ENCODE peak calls at places on chromosome 17, in eight cellular contexts. One of them, this sample, is unnamed.

GRCh38 chr17:69857412-69857835 is 217.6 kb upstream of the KCNJ16 start:
- DNase-seq in A549: peak
- DNase-seq in adrenal gland: no peak
- DNase-seq in sigmoid colon: no peak
- DNase-seq in heart left ventricle: no peak
- DNase-seq in breast epithelium: no peak
- DNase-seq in ovary: no peak
- DNase-seq in NB4: peak
- DNase-seq in this sample: no peak

GRCh38 chr17:34201225-34201624 is 53.9 kb upstream of the CCL2 start:
- DNase-seq in A549: no peak
- DNase-seq in adrenal gland: no peak
- DNase-seq in sigmoid colon: no peak
- DNase-seq in heart left ventricle: no peak
- DNase-seq in breast epithelium: no peak
- DNase-seq in ovary: no peak
- DNase-seq in NB4: peak
- DNase-seq in this sample: no peak

GRCh38 chr17:82917656-82918345 is 78.0 kb upstream of the ZNF750 start:
- DNase-seq in A549: no peak
- DNase-seq in adrenal gland: peak
- DNase-seq in sigmoid colon: no peak
- DNase-seq in heart left ventricle: no peak
- DNase-seq in breast epithelium: no peak
- DNase-seq in ovary: no peak
- DNase-seq in NB4: peak
- DNase-seq in this sample: peak

GRCh38 chr17:5035356-5035755 is at the start of gene SLC52A1:
- DNase-seq in A549: peak
- DNase-seq in adrenal gland: no peak
- DNase-seq in sigmoid colon: no peak
- DNase-seq in heart left ventricle: no peak
- DNase-seq in breast epithelium: no peak
- DNase-seq in ovary: no peak
- DNase-seq in NB4: no peak
- DNase-seq in this sample: no peak

GRCh38 chr17:9239821-9240658 is 218.7 kb downstream of the NTN1 start:
- DNase-seq in A549: peak
- DNase-seq in adrenal gland: peak
- DNase-seq in sigmoid colon: peak
- DNase-seq in heart left ventricle: peak
- DNase-seq in breast epithelium: peak
- DNase-seq in ovary: peak
- DNase-seq in NB4: no peak
- DNase-seq in this sample: peak

GRCh38 chr17:2361361-2361760 is 24.1 kb downstream of the SGSM2 start:
- DNase-seq in A549: no peak
- DNase-seq in adrenal gland: no peak
- DNase-seq in sigmoid colon: no peak
- DNase-seq in heart left ventricle: peak
- DNase-seq in breast epithelium: no peak
- DNase-seq in ovary: no peak
- DNase-seq in NB4: no peak
- DNase-seq in this sample: no peak

GRCh38 chr17:56880571-56880970 is 33.3 kb downstream of the TRIM25 start:
- DNase-seq in A549: no peak
- DNase-seq in adrenal gland: no peak
- DNase-seq in sigmoid colon: no peak
- DNase-seq in heart left ventricle: no peak
- DNase-seq in breast epithelium: no peak
- DNase-seq in ovary: no peak
- DNase-seq in NB4: no peak
- DNase-seq in this sample: no peak

GRCh38 chr17:75774988-75775668 is 9.5 kb upstream of the UNK start:
- DNase-seq in A549: no peak
- DNase-seq in adrenal gland: peak
- DNase-seq in sigmoid colon: peak
- DNase-seq in heart left ventricle: no peak
- DNase-seq in breast epithelium: peak
- DNase-seq in ovary: peak
- DNase-seq in NB4: no peak
- DNase-seq in this sample: no peak

GRCh38 chr17:51152766-51153209 is 571 bp upstream of the NME1 start:
- DNase-seq in A549: no peak
- DNase-seq in adrenal gland: no peak
- DNase-seq in sigmoid colon: no peak
- DNase-seq in heart left ventricle: no peak
- DNase-seq in breast epithelium: peak
- DNase-seq in ovary: no peak
- DNase-seq in NB4: no peak
- DNase-seq in this sample: no peak

GRCh38 chr17:51150932-51151331 is 2.4 kb upstream of the NME1 start:
- DNase-seq in A549: no peak
- DNase-seq in adrenal gland: no peak
- DNase-seq in sigmoid colon: no peak
- DNase-seq in heart left ventricle: no peak
- DNase-seq in breast epithelium: no peak
- DNase-seq in ovary: no peak
- DNase-seq in NB4: no peak
- DNase-seq in this sample: no peak

GRCh38 chr17:51154176-51154575 is 817 bp downstream of the NME1 start:
- DNase-seq in A549: no peak
- DNase-seq in adrenal gland: no peak
- DNase-seq in sigmoid colon: no peak
- DNase-seq in heart left ventricle: no peak
- DNase-seq in breast epithelium: no peak
- DNase-seq in ovary: no peak
- DNase-seq in NB4: peak
- DNase-seq in this sample: peak

GRCh38 chr17:51155416-51155815 is 2.1 kb downstream of the NME1 start:
- DNase-seq in A549: no peak
- DNase-seq in adrenal gland: no peak
- DNase-seq in sigmoid colon: no peak
- DNase-seq in heart left ventricle: no peak
- DNase-seq in breast epithelium: no peak
- DNase-seq in ovary: no peak
- DNase-seq in NB4: no peak
- DNase-seq in this sample: no peak

DNA sequence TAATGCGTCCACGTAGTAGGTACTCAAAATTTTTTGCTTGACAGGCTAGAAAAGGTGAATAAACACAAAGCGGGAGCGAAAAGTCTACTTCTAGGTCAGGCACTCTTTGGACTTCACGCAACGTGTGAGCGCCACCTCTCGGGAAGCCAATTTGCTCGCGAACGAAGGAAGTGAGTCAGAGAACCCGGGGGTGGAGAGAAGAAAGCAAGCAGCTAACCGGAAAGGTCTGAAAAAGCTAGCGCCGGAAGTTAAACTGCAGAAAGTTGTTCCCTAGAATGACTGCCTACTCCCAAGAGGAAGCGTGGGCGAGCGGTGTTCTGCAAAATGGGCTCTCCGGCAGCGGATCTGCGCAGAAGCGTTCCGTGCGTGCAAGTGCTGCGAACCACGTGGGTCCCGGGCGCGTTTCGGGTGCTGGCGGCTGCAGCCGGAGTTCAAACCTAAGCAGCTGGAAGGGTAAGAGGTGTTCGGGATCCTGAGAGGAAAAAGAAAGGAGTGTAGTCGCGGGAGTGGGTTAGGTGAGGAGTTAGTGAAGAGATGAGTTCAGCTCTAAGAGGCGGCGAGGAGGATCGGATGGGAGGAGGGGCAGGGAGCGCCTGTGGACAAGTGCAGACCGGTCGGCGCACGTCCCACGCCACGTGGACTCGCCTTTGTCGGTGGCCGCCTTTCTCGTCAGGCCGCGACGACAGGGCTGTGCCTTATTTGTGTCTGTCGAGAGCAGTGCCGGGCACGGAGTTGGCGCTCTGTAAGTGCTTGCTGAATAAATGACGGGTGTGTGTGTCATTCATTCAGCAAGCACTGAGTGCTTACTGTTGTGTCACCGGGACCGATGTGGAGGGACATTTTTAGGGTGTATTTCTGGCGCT is at the start of gene NME1:
- DNase-seq in A549: peak
- DNase-seq in adrenal gland: peak
- DNase-seq in sigmoid colon: peak
- DNase-seq in heart left ventricle: peak
- DNase-seq in breast epithelium: peak
- DNase-seq in ovary: peak
- DNase-seq in NB4: peak
- DNase-seq in this sample: peak
- TF ChIP-seq POLR2A in A549: peak
- TF ChIP-seq POLR2A in adrenal gland: no peak
- TF ChIP-seq POLR2A in sigmoid colon: no peak
- TF ChIP-seq POLR2A in heart left ventricle: peak
- TF ChIP-seq POLR2A in breast epithelium: no peak
- TF ChIP-seq POLR2A in ovary: peak
- TF ChIP-seq POLR2A in NB4: peak
- TF ChIP-seq POLR2A in this sample: peak

DNA sequence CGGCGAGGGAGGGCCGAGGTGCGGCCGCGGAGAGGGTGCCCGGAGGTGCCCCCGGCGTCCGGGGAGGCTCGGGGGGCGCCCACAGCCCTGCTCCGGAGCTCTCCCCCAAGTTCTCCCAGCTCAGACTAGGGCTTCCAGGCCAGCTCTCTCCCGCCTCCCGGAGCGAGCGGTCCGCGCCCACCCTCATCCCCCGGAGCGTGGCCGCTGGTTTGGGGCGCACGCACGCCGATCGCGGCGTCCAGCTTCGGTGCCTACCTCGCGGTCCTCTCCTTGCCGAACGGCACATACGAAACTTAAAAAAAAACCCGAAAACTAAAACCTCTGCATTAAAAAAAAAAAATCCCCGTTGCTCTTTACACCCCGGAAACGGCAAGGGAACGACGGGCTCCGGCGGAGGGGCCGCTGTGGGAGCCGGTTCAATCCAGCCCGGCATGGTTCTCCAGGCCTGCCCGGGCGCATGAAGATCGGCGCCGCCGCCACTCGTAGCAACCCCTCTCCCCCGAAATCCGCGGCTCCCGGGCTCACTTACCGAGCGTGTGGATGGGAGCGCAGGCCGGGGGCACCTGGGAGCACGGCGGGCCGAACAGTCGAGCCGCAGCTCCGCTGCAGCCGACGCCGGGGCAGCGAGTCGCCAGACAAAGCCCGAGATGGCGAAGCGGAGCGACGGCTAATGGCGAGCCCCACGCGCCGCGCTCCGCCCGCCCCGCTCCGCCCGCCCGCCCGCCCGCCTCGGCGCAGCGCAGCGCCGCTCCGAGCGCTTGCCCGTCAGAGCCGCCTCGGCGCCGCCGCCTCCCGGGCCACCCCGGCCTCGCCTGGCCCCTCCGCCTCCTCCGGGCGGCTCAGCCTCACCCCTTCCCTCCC is 966 bp upstream of the UBTF start:
- DNase-seq in A549: peak
- DNase-seq in adrenal gland: peak
- DNase-seq in sigmoid colon: peak
- DNase-seq in heart left ventricle: peak
- DNase-seq in breast epithelium: no peak
- DNase-seq in ovary: peak
- DNase-seq in NB4: peak
- DNase-seq in this sample: peak
- TF ChIP-seq POLR2A in A549: peak
- TF ChIP-seq POLR2A in adrenal gland: peak
- TF ChIP-seq POLR2A in sigmoid colon: no peak
- TF ChIP-seq POLR2A in heart left ventricle: peak
- TF ChIP-seq POLR2A in breast epithelium: no peak
- TF ChIP-seq POLR2A in ovary: no peak
- TF ChIP-seq POLR2A in NB4: peak
- TF ChIP-seq POLR2A in this sample: no peak

DNA sequence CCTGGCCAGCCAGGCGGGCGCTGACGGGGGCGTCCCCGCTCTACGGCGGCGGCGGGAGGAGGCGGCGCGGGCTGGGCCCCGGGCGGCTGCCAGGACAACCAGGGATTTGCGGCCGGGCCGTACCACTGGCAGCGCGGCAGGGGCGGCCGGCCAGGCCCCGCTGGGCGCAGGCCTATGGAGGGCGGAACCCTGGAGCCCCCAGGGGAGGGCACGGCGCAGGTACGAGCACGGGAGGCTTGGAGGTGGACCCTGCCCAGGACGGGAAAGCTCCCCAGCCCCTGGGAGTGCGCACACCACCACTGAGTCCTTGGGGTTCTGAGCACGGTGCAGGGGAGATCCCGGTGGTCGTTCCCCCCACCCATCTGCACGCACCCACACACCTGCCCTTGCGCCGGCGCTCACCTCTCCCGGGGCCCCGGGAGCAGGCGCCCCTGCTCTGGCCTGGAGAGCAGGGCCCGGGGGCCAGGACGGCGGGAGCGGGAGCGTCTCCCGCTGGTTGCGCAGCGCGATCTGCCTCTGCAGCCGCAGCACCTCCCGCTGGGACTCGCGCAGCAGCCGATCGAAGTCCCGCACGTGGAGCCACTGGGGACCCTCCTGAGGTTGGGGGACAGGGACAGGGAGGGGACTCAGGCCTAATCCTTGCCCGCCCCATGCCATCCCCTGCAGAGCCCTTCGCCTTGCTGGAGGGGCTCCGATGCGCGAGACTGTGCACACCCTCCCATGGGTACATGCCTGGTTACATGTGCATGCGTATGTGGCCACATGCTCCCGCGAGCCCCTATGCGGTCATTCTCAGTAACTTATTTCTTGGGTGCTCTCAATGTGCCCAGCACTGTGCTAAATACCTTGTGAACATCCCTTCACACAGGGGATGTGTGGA is 3.9 kb downstream of the TSPOAP1 start:
- DNase-seq in A549: no peak
- DNase-seq in adrenal gland: peak
- DNase-seq in sigmoid colon: no peak
- DNase-seq in heart left ventricle: peak
- DNase-seq in breast epithelium: no peak
- DNase-seq in ovary: peak
- DNase-seq in NB4: no peak
- DNase-seq in this sample: peak
- TF ChIP-seq POLR2A in A549: no peak
- TF ChIP-seq POLR2A in adrenal gland: peak
- TF ChIP-seq POLR2A in sigmoid colon: no peak
- TF ChIP-seq POLR2A in heart left ventricle: no peak
- TF ChIP-seq POLR2A in breast epithelium: no peak
- TF ChIP-seq POLR2A in ovary: no peak
- TF ChIP-seq POLR2A in NB4: no peak
- TF ChIP-seq POLR2A in this sample: peak

GRCh38 chr17:51260237-51260959 is at the start of gene UTP18:
- DNase-seq in A549: peak
- DNase-seq in adrenal gland: peak
- DNase-seq in sigmoid colon: peak
- DNase-seq in heart left ventricle: peak
- DNase-seq in breast epithelium: peak
- DNase-seq in ovary: peak
- DNase-seq in NB4: peak
- DNase-seq in this sample: peak
- TF ChIP-seq POLR2A in A549: peak
- TF ChIP-seq POLR2A in adrenal gland: peak
- TF ChIP-seq POLR2A in sigmoid colon: peak
- TF ChIP-seq POLR2A in heart left ventricle: peak
- TF ChIP-seq POLR2A in breast epithelium: peak
- TF ChIP-seq POLR2A in ovary: peak
- TF ChIP-seq POLR2A in NB4: peak
- TF ChIP-seq POLR2A in this sample: peak

This sample was measured in erythroblast.